ENCODE peak calls at places on chromosomes 11 and 22, in four cellular contexts. X, U, R and B are unnamed samples.
A peak's percentile ranks its signal among the peaks of the same experiment; 100 is the strongest.

GRCh38 chr11:130371004-130371590 is 56.4 kb upstream of the ZBTB44 start:
- DNase-seq in X (no peak), U (no peak), R (no peak), B (no peak)

GRCh38 chr11:110973401-110973980 is 261.3 kb upstream of the ARHGAP20 start:
- DNase-seq in X (no peak), U (no peak), R (no peak), B (no peak)

GRCh38 chr11:70720291-70720690 is 322.0 kb downstream of the CTTN start:
- DNase-seq in X (no peak), U (no peak), R (peak; percentile 59), B (no peak)

GRCh38 chr22:29628982-29629381 is 25.5 kb downstream of the NF2 start:
- DNase-seq in X (no peak), U (no peak), R (no peak), B (no peak)

GRCh38 chr11:32088117-32088941 is 2.5 kb upstream of the RCN1 start:
- DNase-seq in X (no peak), U (peak; percentile 84), R (peak; percentile 73), B (peak; percentile 73)

GRCh38 chr11:64619811-64620285 is 28.8 kb downstream of the SLC22A12 start:
- DNase-seq in X (no peak), U (peak; percentile 17), R (peak; percentile 85), B (peak; percentile 90)

GRCh38 chr11:59135648-59136461 is 6.8 kb upstream of the FAM111A start:
- DNase-seq in X (peak; percentile 60), U (peak; percentile 36), R (peak; percentile 85), B (peak; percentile 84)

GRCh38 chr22:23533328-23533762 is 46.7 kb downstream of the IGLL1 start:
- DNase-seq in X (peak; percentile 70), U (peak; percentile 20), R (peak; percentile 25), B (peak; percentile 60)

GRCh38 chr11:1837171-1838076 is 1.4 kb upstream of the TNNI2 start:
- DNase-seq in X (peak; percentile 67), U (no peak), R (peak; percentile 44), B (peak; percentile 77)

DNA sequence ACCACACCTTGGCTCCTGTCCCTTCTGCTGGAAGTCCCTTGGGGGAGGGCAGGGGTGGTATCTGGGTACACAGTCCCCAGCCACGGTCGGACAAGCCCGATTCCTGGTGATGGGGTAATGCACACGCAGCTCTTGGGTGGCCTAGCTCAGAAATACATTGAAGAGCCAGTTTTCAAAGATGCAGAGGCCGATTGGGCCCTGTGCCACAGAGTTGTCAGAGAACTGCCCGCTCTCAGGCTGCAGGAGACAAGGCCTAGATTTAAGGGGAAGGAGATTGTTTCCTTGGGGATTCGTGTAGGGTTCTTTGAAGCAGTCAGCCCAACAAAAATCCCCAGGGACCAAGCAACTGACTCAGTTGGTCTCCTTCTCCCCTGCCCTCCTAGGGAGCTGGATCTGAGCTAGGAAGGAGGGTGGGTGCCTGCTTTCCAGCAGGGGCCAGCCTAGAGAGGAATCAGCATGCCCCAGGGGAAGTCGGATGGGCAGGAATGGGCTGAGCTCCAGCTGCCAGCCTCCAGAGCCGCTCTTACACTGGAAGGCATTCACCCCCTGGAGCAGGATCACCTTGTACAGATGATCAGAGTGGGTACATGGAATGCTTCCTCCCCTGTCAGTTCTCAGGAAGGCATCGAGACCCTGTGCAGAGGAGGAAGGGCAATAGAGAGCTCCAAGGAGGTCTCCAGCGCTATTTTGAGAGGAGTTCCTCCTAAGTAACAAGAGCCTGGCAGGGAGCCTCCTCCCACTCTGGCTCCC is 3.3 kb upstream of the SCN4B start:
- DNase-seq in X (no peak), U (no peak), R (no peak), B (no peak)
- H3K27me3 ChIP-seq in X (peaks cover 98% of the 10 kb centered on the region), U (no peaks in the 10 kb centered on the region), R (peaks cover 6% of the 10 kb centered on the region), B (no peaks in the 10 kb centered on the region)

GRCh38 chr22:39723463-39723862 is 152.9 kb downstream of the CACNA1I start:
- DNase-seq in X (no peak), U (no peak), R (no peak), B (no peak)

GRCh38 chr22:39724390-39724789 is 153.8 kb downstream of the CACNA1I start:
- DNase-seq in X (no peak), U (no peak), R (no peak), B (no peak)

GRCh38 chr22:39725351-39726035 is 154.9 kb downstream of the CACNA1I start:
- DNase-seq in X (no peak), U (no peak), R (peak; percentile 66), B (no peak)

GRCh38 chr22:39724857-39725256 is 154.3 kb downstream of the CACNA1I start:
- DNase-seq in X (no peak), U (no peak), R (no peak), B (no peak)

DNA sequence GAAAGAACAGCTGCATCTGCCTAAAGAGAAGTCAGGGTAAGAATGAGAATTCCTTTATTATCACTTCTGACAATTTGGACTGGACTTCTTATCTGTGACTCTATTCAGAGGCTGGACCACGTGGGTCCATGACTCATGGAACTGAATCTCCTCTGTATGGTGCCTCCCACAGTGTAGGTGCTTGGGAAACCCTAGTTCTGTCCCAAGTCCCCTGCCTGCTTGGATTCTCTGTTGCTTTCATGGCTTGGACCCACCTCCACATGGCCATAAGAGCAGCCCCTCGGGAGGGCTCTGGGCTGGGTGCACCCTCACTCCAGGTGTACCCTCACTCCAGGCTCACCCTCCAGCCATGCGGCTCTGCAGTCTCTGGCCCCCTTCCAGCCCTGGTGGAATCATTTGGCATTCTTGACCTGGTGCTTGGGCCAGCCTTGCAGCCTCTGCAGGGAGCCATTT is 153.4 kb downstream of the CACNA1I start:
- DNase-seq in X (no peak), U (peak; percentile 16), R (no peak), B (no peak)
- H3K27me3 ChIP-seq in X (peaks cover 14% of the 10 kb centered on the region), U (peaks cover 2% of the 10 kb centered on the region), R (no peaks in the 10 kb centered on the region), B (no peaks in the 10 kb centered on the region)

GRCh38 chr11:124875401-124875800 is 10.2 kb downstream of the ROBO3 start:
- DNase-seq in X (no peak), U (no peak), R (no peak), B (no peak)
- H3K27me3 ChIP-seq in X (peaks cover 55% of the 10 kb centered on the region), U (peaks cover 3% of the 10 kb centered on the region), R (no peaks in the 10 kb centered on the region), B (no peaks in the 10 kb centered on the region)

DNA sequence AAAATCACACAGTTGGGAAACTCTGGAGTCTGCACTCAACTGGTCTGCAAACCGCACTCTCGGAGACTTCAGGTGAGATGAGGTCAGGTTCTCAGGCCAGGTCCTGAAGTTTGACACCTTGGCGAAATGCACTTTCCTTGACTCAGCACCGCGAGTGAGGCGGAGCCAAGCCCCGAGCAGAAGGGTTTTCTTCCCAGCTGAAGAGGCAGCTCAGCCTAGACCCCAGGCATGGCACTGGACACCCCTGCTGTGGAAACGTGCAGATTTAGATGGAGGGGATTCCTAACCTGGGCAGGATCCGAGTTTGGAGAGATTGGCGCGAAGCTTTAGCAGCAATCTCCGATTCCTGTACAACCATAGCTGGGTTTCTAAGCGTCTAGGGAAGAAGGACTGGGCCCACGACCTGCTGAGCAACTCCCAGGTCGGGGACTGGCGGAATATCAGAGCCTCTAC is 835 bp upstream of the MYOD1 start:
- DNase-seq in X (no peak), U (no peak), R (no peak), B (no peak)
- H3K27me3 ChIP-seq in X (peaks cover 98% of the 10 kb centered on the region), U (peaks cover 41% of the 10 kb centered on the region), R (peaks cover 30% of the 10 kb centered on the region), B (no peaks in the 10 kb centered on the region)

DNA sequence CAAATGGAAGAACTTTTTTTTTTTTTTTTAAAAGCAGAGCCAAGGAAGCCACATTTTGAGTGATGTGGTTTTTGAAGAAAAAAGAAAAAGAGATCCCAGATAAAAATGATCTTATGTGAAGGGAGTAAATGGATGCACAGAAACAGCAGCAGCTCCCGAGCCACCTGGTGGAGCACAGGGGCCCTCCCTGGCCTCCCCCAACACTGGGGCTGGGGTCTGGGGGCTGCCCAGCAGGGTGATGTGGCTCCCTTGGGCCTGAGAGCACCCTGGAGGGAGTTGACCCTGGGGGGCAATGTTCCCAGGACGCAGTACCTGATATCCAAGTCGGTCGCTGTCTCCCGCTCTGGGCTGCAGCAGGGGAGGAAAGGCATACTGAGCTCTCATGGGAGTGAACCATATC is 26.5 kb upstream of the KCNJ11 start:
- DNase-seq in X (no peak), U (no peak), R (no peak), B (no peak)
- H3K27me3 ChIP-seq in X (peaks cover 29% of the 10 kb centered on the region), U (no peaks in the 10 kb centered on the region), R (no peaks in the 10 kb centered on the region), B (no peaks in the 10 kb centered on the region)

GRCh38 chr11:128532016-128532570 is 55.3 kb downstream of the ETS1 start:
- DNase-seq in X (no peak), U (peak; percentile 43), R (no peak), B (no peak)
- H3K27me3 ChIP-seq in X (peaks cover 73% of the 10 kb centered on the region), U (no peaks in the 10 kb centered on the region), R (no peaks in the 10 kb centered on the region), B (no peaks in the 10 kb centered on the region)

DNA sequence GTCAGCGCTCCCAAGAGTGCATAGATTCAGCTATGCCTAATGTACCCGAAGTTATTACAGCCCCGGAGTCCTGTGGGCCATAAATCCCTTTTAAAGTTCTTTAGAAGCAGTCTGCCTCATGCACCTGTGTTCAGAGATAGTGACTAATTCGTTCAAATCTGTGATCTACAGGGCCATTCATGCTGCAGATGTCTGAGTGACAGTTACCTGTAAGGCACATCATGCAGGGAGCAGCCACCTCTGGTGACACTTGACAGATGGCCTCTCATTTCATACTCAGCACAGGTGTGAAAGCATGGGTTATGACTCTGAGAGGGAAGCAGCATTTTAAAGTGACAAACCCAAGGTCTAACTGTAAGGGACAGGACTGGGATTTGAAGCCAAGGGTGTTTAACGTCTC is 2.4 kb upstream of the E2F8 start:
- DNase-seq in X (no peak), U (no peak), R (no peak), B (no peak)
- H3K27me3 ChIP-seq in X (peaks cover 57% of the 10 kb centered on the region), U (no peaks in the 10 kb centered on the region), R (peaks cover 25% of the 10 kb centered on the region), B (no peaks in the 10 kb centered on the region)

GRCh38 chr11:128581908-128582307 is 5.5 kb downstream of the ETS1 start:
- DNase-seq in X (no peak), U (no peak), R (no peak), B (no peak)

GRCh38 chr11:128580612-128581011 is 6.7 kb downstream of the ETS1 start:
- DNase-seq in X (no peak), U (no peak), R (no peak), B (no peak)

GRCh38 chr11:128579790-128580504 is 7.4 kb downstream of the ETS1 start:
- DNase-seq in X (no peak), U (peak; percentile 53), R (no peak), B (no peak)

GRCh38 chr11:128584253-128584652 is 3.1 kb downstream of the ETS1 start:
- DNase-seq in X (no peak), U (no peak), R (no peak), B (no peak)

GRCh38 chr11:128582496-128583366 is 4.6 kb downstream of the ETS1 start:
- DNase-seq in X (no peak), U (peak; percentile 49), R (peak; percentile 15), B (peak; percentile 58)
- H3K27me3 ChIP-seq in X (peaks cover 28% of the 10 kb centered on the region), U (no peaks in the 10 kb centered on the region), R (no peaks in the 10 kb centered on the region), B (no peaks in the 10 kb centered on the region)